ENCODE peak calls at places on chromosomes 12 and 14, in eight cellular contexts. Z, T, I, X, M, R, J and E are unnamed samples.

GRCh38 chr14:94547726-94548125 is 13.5 kb upstream of the SERPINA4 start:
- DNase-seq in Z (no peak), T (no peak), I (no peak), X (peak), M (no peak), R (no peak), J (no peak), E (no peak)

GRCh38 chr12:77104792-77105191 is 39.4 kb upstream of the E2F7 start:
- DNase-seq in Z (no peak), T (no peak), I (no peak), X (no peak), M (no peak), R (no peak), J (no peak), E (no peak)

GRCh38 chr14:58560208-58560607 is 77.6 kb upstream of the DACT1 start:
- DNase-seq in Z (no peak), T (no peak), I (no peak), X (no peak), M (no peak), R (no peak), J (no peak), E (no peak)

GRCh38 chr12:84891106-84891838 is 21.3 kb downstream of the SLC6A15 start:
- DNase-seq in Z (no peak), T (no peak), I (no peak), X (no peak), M (no peak), R (no peak), J (no peak), E (no peak)

GRCh38 chr12:93186131-93186530 is 191.6 kb upstream of the NUDT4 start:
- DNase-seq in Z (no peak), T (no peak), I (no peak), X (no peak), M (no peak), R (no peak), J (no peak), E (no peak)

GRCh38 chr12:7079826-7080125 is 12.5 kb downstream of the C1R start:
- DNase-seq in Z (no peak), T (no peak), I (no peak), X (no peak), M (no peak), R (no peak), J (no peak), E (no peak)

GRCh38 chr14:85471744-85472143 is 58.2 kb upstream of the FLRT2 start:
- DNase-seq in Z (no peak), T (peak), I (peak), X (no peak), M (no peak), R (no peak), J (no peak), E (no peak)

GRCh38 chr12:1666215-1666614 is 24.7 kb upstream of the ADIPOR2 start:
- DNase-seq in Z (no peak), T (no peak), I (no peak), X (no peak), M (no peak), R (no peak), J (no peak), E (no peak)

GRCh38 chr12:24479131-24479530 is 469.8 kb downstream of the BCAT1 start:
- DNase-seq in Z (no peak), T (no peak), I (no peak), X (no peak), M (no peak), R (no peak), J (no peak), E (no peak)

GRCh38 chr14:71029236-71029781 is 122.0 kb downstream of the PCNX1 start:
- DNase-seq in Z (no peak), T (no peak), I (no peak), X (no peak), M (no peak), R (no peak), J (no peak), E (no peak)

GRCh38 chr14:59055439-59056045 is 132.9 kb upstream of the DAAM1 start:
- DNase-seq in Z (peak), T (peak), I (no peak), X (no peak), M (peak), R (no peak), J (no peak), E (peak)

GRCh38 chr12:47822863-47823262 is 3.2 kb upstream of the HDAC7 start:
- DNase-seq in Z (no peak), T (no peak), I (no peak), X (no peak), M (no peak), R (no peak), J (no peak), E (no peak)

GRCh38 chr12:96371138-96371786 is 29.0 kb downstream of the CDK17 start:
- DNase-seq in Z (peak), T (no peak), I (no peak), X (no peak), M (no peak), R (no peak), J (no peak), E (no peak)
- TF ChIP-seq CTCF in Z (no peak), T (no peak), I (no peak), X (no peak), M (no peak), R (no peak), J (no peak), E (no peak)

GRCh38 chr12:109347579-109347978 is at the start of gene MYO1H:
- DNase-seq in Z (no peak), T (no peak), I (no peak), X (no peak), M (no peak), R (no peak), J (no peak), E (no peak)

GRCh38 chr12:109345428-109345827 is 2.3 kb upstream of the MYO1H start:
- DNase-seq in Z (no peak), T (no peak), I (no peak), X (no peak), M (no peak), R (no peak), J (no peak), E (no peak)

DNA sequence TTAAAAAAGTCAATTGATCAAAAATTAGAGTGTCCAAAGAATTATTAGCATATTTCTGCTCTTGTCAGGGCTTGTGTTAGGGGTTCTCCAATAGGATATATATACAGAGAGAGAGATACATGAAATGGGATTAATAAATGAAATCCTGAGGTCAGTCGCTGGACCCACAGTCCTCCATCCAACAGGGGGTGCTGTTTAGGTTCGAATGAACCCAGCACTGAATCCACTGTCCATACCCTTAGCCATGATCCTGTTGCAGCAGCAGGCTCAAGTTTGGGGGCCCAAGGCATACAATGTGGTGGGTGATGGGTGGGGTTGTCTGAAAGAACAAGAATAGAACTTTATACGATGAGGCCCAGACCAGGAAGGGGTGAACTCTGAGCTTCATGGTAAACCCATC is 780 bp upstream of the MYO1H start:
- DNase-seq in Z (no peak), T (no peak), I (no peak), X (no peak), M (no peak), R (no peak), J (no peak), E (no peak)
- TF ChIP-seq CTCF in Z (peak), T (no peak), I (no peak), X (no peak), M (peak), R (no peak), J (no peak), E (no peak)

DNA sequence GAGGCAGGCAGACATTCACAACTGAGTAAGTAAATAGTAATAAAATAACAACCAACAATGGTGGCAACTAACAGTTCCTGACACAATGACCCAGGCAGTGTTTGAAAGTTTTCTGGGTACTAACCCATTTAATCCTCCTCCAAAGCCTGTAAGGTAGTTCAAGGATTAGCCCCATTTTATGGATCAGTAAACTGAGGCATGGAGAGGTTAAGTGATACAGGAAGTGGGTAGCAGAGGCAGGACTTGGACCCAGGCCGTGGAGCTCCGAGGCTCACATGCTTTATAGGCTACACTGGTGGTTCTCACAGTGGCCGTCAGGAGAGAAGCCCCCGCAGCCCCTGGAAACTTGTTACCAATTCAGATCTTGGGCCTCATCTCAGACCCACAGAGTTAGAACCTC is 17.5 kb downstream of the CRACR2A start:
- DNase-seq in Z (no peak), T (no peak), I (no peak), X (no peak), M (no peak), R (no peak), J (no peak), E (no peak)
- TF ChIP-seq CTCF in Z (no peak), T (no peak), I (no peak), X (no peak), M (no peak), R (no peak), J (no peak), E (no peak)

GRCh38 chr14:91255026-91255695 is 10.7 kb upstream of the GPR68 start:
- DNase-seq in Z (no peak), T (no peak), I (no peak), X (no peak), M (no peak), R (no peak), J (no peak), E (no peak)

GRCh38 chr14:91250912-91251311 is 6.4 kb upstream of the GPR68 start:
- DNase-seq in Z (no peak), T (no peak), I (no peak), X (no peak), M (peak), R (no peak), J (no peak), E (no peak)

GRCh38 chr14:91253795-91254323 is 9.4 kb upstream of the GPR68 start:
- DNase-seq in Z (no peak), T (no peak), I (no peak), X (no peak), M (no peak), R (no peak), J (no peak), E (no peak)

GRCh38 chr14:91254456-91254855 is 10.0 kb upstream of the GPR68 start:
- DNase-seq in Z (no peak), T (no peak), I (no peak), X (no peak), M (peak), R (no peak), J (no peak), E (no peak)

GRCh38 chr14:91252901-91253794 is 8.6 kb upstream of the GPR68 start:
- DNase-seq in Z (peak), T (no peak), I (peak), X (no peak), M (no peak), R (peak), J (peak), E (peak)
- TF ChIP-seq CTCF in Z (peak), T (peak), I (no peak), X (no peak), M (no peak), R (peak), J (no peak), E (no peak)

GRCh38 chr14:66746316-66747006 is 238.5 kb downstream of the GPHN start:
- DNase-seq in Z (peak), T (peak), I (no peak), X (no peak), M (no peak), R (no peak), J (no peak), E (no peak)
- TF ChIP-seq CTCF in Z (peak), T (peak), I (peak), X (no peak), M (peak), R (peak), J (no peak), E (no peak)

DNA sequence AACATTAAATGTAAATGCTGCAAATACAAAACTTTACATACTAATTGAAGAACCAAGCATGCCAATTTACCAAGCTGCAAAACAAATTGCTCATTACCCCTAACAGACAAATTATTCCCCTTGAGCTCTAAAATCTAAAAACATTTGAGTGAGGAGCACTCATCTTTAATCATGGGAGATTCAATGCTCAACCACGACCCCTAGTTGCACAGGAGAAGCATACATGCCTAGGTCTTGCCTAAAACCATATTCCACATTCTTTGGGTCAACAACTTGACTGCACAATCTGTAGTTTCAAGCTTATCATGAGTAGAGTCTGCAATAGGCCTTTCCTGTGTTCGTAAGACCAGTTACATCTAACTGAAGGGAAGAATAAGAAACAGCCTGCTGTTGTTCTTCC is 69.7 kb downstream of the MGAT4C start:
- DNase-seq in Z (peak), T (no peak), I (no peak), X (no peak), M (no peak), R (no peak), J (no peak), E (no peak)
- TF ChIP-seq CTCF in Z (no peak), T (no peak), I (no peak), X (no peak), M (no peak), R (no peak), J (no peak), E (no peak)

DNA sequence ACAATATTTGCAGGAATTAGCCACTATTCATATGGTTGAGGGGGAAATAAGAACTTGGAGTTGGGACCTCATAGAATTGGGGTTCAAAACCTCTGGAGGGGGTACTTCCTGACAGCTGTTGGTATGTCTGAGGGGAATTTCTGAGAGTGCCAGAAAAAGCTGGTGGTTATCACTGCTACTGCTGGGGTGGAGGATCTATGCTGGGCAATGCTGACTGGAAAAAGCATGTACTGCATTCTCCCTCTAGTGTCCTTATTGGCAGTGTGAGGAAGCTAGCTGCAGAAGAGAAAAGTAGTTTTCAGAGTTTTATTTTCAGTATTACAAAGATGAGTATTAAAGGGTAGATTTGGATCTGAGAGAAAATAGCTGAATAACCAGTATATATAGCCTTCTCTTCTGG is 88.8 kb downstream of the FUT8 start:
- DNase-seq in Z (no peak), T (no peak), I (no peak), X (no peak), M (no peak), R (no peak), J (no peak), E (no peak)
- TF ChIP-seq CTCF in Z (no peak), T (peak), I (no peak), X (no peak), M (no peak), R (no peak), J (no peak), E (no peak)

DNA sequence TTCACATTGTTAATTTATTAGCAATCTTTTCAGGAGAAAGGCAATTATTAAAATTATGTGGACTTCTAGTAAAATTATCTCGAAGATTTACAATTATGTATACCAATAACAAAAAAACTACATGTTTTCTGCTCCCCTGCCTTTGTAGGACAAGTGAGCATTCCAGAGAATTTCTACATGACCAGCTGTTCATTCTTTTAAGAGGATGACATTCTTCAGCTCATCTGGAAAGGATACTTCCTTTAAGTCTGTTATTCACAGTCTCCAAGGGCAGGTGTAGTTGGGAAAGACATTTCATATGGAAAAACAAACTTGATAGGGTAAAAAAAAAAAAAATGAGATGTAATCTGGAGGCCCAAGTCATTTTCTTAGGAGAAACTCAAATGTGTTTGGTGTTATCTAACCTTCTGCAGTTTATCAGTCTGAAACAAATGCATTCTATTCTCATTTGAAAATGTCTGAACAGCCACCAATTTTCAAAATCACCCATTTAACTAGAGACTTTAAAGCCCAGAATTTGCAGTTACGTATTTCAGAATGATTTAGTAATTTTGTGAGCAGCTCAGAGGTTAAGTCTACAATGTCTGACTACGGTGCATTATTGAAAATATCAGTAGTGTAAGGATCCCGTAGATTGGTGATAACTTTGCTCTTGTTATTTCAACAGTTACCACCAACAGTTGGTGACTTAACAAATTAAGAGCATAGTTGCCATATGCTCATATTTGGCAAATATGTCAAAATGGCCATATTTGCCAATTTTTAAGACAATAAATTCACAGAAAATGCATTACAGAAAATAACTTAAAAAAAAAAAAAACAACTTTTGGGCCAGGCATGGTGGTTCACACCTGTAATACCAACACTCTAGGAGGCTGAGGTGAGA is 1.8 kb upstream of the PHLDA1 start:
- DNase-seq in Z (peak), T (no peak), I (no peak), X (no peak), M (no peak), R (no peak), J (no peak), E (no peak)
- TF ChIP-seq CTCF in Z (no peak), T (no peak), I (no peak), X (no peak), M (no peak), R (no peak), J (no peak), E (no peak)

GRCh38 chr12:19490908-19491307 is 51.6 kb downstream of the AEBP2 start:
- DNase-seq in Z (no peak), T (no peak), I (no peak), X (no peak), M (no peak), R (no peak), J (no peak), E (no peak)
- TF ChIP-seq CTCF in Z (no peak), T (no peak), I (no peak), X (no peak), M (no peak), R (no peak), J (no peak), E (no peak)